ENCODE peak calls at places on chromosomes 3 and 15, in eight cellular contexts. One of them, this sample, is unnamed. For H3K4me1, the result is how much of the 10 kb centered on the place peaks cover.

GRCh38 chr3:134085034-134085775 is 55.5 kb upstream of the SLCO2A1 start:
- DNase-seq in pancreas: no peak
- DNase-seq in colonic mucosa: no peak
- DNase-seq in IMR-90: peak
- DNase-seq in cardiac muscle cell: no peak
- DNase-seq in effector memory CD4-positive, alpha-beta T cell: no peak
- DNase-seq in CD8-positive, alpha-beta T cell: no peak
- DNase-seq in A549: no peak
- DNase-seq in this sample: no peak

GRCh38 chr3:184884359-184885017 is 72.5 kb downstream of the VPS8 start:
- DNase-seq in pancreas: no peak
- DNase-seq in colonic mucosa: no peak
- DNase-seq in IMR-90: no peak
- DNase-seq in cardiac muscle cell: no peak
- DNase-seq in effector memory CD4-positive, alpha-beta T cell: no peak
- DNase-seq in CD8-positive, alpha-beta T cell: no peak
- DNase-seq in A549: no peak
- DNase-seq in this sample: no peak

GRCh38 chr3:150268426-150269321 is 139.4 kb upstream of the TSC22D2 start:
- DNase-seq in pancreas: no peak
- DNase-seq in colonic mucosa: peak
- DNase-seq in IMR-90: peak
- DNase-seq in cardiac muscle cell: no peak
- DNase-seq in effector memory CD4-positive, alpha-beta T cell: no peak
- DNase-seq in CD8-positive, alpha-beta T cell: no peak
- DNase-seq in A549: peak
- DNase-seq in this sample: peak

GRCh38 chr3:178754852-178755510 is 218.7 kb downstream of the KCNMB2 start:
- DNase-seq in pancreas: no peak
- DNase-seq in colonic mucosa: no peak
- DNase-seq in IMR-90: no peak
- DNase-seq in cardiac muscle cell: no peak
- DNase-seq in effector memory CD4-positive, alpha-beta T cell: no peak
- DNase-seq in CD8-positive, alpha-beta T cell: no peak
- DNase-seq in A549: no peak
- DNase-seq in this sample: no peak

GRCh38 chr3:100637197-100637631 is 27.8 kb downstream of the ADGRG7 start:
- DNase-seq in pancreas: no peak
- DNase-seq in colonic mucosa: no peak
- DNase-seq in IMR-90: peak
- DNase-seq in cardiac muscle cell: peak
- DNase-seq in effector memory CD4-positive, alpha-beta T cell: no peak
- DNase-seq in CD8-positive, alpha-beta T cell: no peak
- DNase-seq in A549: peak
- DNase-seq in this sample: no peak

GRCh38 chr15:96827981-96828380 is 497.5 kb downstream of the NR2F2 start:
- DNase-seq in pancreas: no peak
- DNase-seq in colonic mucosa: no peak
- DNase-seq in IMR-90: no peak
- DNase-seq in cardiac muscle cell: no peak
- DNase-seq in effector memory CD4-positive, alpha-beta T cell: no peak
- DNase-seq in CD8-positive, alpha-beta T cell: no peak
- DNase-seq in A549: no peak
- DNase-seq in this sample: no peak

GRCh38 chr3:170785454-170785853 is 84.5 kb downstream of the RPL22L1 start:
- DNase-seq in pancreas: no peak
- DNase-seq in colonic mucosa: no peak
- DNase-seq in IMR-90: no peak
- DNase-seq in cardiac muscle cell: no peak
- DNase-seq in effector memory CD4-positive, alpha-beta T cell: no peak
- DNase-seq in CD8-positive, alpha-beta T cell: no peak
- DNase-seq in A549: no peak
- DNase-seq in this sample: no peak

GRCh38 chr15:98282656-98283332 is 322.3 kb downstream of the ARRDC4 start:
- DNase-seq in pancreas: no peak
- DNase-seq in colonic mucosa: no peak
- DNase-seq in IMR-90: no peak
- DNase-seq in cardiac muscle cell: no peak
- DNase-seq in effector memory CD4-positive, alpha-beta T cell: no peak
- DNase-seq in CD8-positive, alpha-beta T cell: no peak
- DNase-seq in A549: no peak
- DNase-seq in this sample: no peak

GRCh38 chr15:76147906-76148553 is 88.2 kb downstream of the TMEM266 start:
- DNase-seq in pancreas: peak
- DNase-seq in colonic mucosa: peak
- DNase-seq in IMR-90: peak
- DNase-seq in cardiac muscle cell: peak
- DNase-seq in effector memory CD4-positive, alpha-beta T cell: peak
- DNase-seq in CD8-positive, alpha-beta T cell: peak
- DNase-seq in A549: peak
- DNase-seq in this sample: peak

GRCh38 chr3:126485956-126486884 is 10.5 kb upstream of the ZXDC start:
- DNase-seq in pancreas: no peak
- DNase-seq in colonic mucosa: no peak
- DNase-seq in IMR-90: no peak
- DNase-seq in cardiac muscle cell: no peak
- DNase-seq in effector memory CD4-positive, alpha-beta T cell: no peak
- DNase-seq in CD8-positive, alpha-beta T cell: no peak
- DNase-seq in A549: no peak
- DNase-seq in this sample: peak

DNA sequence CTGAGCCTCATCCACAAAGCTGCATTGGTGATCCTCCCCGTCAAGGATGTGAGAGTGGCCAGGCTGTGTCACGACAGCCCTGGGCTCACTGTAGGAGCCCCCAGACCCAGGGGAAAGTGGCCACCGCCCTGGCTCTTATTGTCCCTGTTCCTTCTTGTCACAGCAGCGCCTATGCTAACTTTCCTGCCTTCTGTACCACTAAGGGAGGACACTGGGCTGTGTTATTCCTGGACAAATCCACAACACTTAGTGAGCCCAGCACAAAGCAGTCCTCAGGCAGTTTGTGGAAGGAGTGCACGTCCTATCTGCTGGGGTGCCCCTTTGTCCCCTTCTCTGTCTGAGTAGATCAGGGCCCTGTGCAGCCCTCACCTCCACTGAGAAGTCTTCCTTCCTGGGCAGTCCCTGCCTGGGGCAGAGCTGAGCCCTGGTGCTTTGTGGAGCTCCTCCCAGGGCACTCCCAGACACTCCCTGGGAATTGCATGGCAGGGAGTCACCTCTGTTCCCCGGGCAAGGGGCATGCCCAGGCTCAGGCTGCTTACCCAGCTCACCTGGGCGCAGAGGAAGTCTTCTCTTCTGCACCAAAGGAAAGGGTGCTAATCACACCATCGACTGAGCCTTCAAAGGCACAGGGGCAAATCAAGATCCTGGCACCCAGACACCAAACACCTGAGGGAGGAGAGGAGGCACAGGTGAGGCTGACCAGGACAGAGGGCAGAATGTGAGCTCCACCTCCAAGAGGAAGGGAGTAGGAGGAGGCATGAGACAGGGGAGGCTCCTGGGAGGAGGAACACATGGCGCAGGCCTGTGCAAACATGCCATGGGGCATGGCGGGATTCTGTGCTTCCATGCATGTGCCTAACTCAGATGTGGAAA is 138.7 kb downstream of the KLF13 start:
- DNase-seq in pancreas: no peak
- DNase-seq in colonic mucosa: peak
- DNase-seq in IMR-90: no peak
- DNase-seq in cardiac muscle cell: no peak
- DNase-seq in effector memory CD4-positive, alpha-beta T cell: no peak
- DNase-seq in CD8-positive, alpha-beta T cell: no peak
- DNase-seq in A549: no peak
- DNase-seq in this sample: no peak
- H3K27ac ChIP-seq in pancreas: no peak
- H3K27ac ChIP-seq in colonic mucosa: peak
- H3K27ac ChIP-seq in IMR-90: no peak
- H3K27ac ChIP-seq in cardiac muscle cell: no peak
- H3K27ac ChIP-seq in effector memory CD4-positive, alpha-beta T cell: no peak
- H3K27ac ChIP-seq in CD8-positive, alpha-beta T cell: no peak
- H3K27ac ChIP-seq in A549: no peak
- H3K27ac ChIP-seq in this sample: no peak

DNA sequence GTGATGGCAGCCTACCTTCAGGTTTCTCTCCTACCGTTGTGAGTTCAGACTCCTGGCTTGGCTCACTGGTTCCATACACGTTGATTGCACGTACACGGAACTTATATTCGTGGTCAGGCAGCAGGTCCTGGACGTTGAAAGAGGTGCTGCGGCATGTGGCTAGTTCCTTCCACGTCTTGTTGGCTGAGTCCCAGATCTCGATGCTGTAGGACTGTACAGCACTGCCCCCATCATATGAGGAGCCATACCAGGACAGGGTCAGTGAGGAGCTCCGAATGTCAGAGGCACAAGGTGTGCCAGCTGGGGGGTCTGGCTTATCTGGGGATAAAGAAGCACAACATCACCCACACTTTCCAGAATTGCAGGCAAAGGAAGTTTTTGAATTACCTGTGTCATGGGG is 72.3 kb upstream of the HACD2 start:
- DNase-seq in pancreas: no peak
- DNase-seq in colonic mucosa: no peak
- DNase-seq in IMR-90: no peak
- DNase-seq in cardiac muscle cell: no peak
- DNase-seq in effector memory CD4-positive, alpha-beta T cell: no peak
- DNase-seq in CD8-positive, alpha-beta T cell: no peak
- DNase-seq in A549: no peak
- DNase-seq in this sample: no peak
- H3K4me1 ChIP-seq in pancreas: under half
- H3K4me1 ChIP-seq in colonic mucosa: under half
- H3K4me1 ChIP-seq in IMR-90: under half
- H3K4me1 ChIP-seq in cardiac muscle cell: under half
- H3K4me1 ChIP-seq in effector memory CD4-positive, alpha-beta T cell: under half
- H3K4me1 ChIP-seq in CD8-positive, alpha-beta T cell: under half
- H3K4me1 ChIP-seq in A549: under half
- H3K4me1 ChIP-seq in this sample: under half

GRCh38 chr3:74617786-74618185 is 3.3 kb upstream of the CNTN3 start:
- DNase-seq in pancreas: no peak
- DNase-seq in colonic mucosa: no peak
- DNase-seq in IMR-90: no peak
- DNase-seq in cardiac muscle cell: no peak
- DNase-seq in effector memory CD4-positive, alpha-beta T cell: no peak
- DNase-seq in CD8-positive, alpha-beta T cell: no peak
- DNase-seq in A549: no peak
- DNase-seq in this sample: no peak

GRCh38 chr3:74613566-74613965 is 893 bp downstream of the CNTN3 start:
- DNase-seq in pancreas: no peak
- DNase-seq in colonic mucosa: peak
- DNase-seq in IMR-90: peak
- DNase-seq in cardiac muscle cell: no peak
- DNase-seq in effector memory CD4-positive, alpha-beta T cell: no peak
- DNase-seq in CD8-positive, alpha-beta T cell: no peak
- DNase-seq in A549: no peak
- DNase-seq in this sample: no peak

GRCh38 chr3:74613060-74613459 is 1.4 kb downstream of the CNTN3 start:
- DNase-seq in pancreas: no peak
- DNase-seq in colonic mucosa: no peak
- DNase-seq in IMR-90: peak
- DNase-seq in cardiac muscle cell: no peak
- DNase-seq in effector memory CD4-positive, alpha-beta T cell: no peak
- DNase-seq in CD8-positive, alpha-beta T cell: no peak
- DNase-seq in A549: no peak
- DNase-seq in this sample: no peak

DNA sequence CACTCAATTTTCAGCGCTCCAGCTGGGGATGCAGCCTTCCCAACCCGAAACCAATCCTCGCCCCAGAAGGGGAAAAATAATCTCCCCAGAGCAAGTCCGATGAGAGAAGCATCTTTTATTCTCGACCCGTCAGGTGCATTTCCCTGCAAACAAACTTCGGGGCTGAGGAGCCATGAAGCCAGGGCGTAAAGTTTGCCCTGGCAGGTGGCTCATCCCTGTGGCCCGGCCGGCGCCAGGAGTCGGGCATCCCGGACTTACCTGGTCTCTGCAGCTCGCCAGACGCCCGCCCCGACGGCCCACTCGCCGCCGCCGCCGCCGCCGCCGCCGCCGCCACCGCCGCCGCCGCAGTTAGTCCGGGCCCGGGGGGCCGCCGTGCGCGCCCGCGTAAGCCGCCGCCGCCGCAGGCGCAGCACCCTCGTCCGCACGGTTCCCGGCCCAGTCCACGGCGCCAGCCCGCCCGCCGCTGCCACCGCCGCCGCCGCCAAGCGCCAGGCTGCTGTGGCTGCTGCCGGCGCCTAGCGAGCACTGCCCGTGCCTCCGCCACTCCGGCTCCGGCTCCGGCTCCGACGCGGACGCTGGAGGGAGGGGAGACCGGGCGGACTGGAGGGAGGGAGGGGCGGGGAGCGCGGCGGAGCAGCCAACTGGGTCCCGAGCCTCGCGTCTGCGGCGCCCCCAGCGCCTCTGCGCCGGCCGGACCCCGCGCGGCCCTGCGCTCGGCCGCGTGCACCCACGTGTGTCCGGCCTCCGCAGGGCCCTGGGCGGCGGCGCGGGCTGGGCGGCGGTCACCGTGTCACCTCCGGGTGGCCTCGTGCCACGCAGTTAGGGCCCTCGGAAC is at the start of gene CNTN3:
- DNase-seq in pancreas: peak
- DNase-seq in colonic mucosa: peak
- DNase-seq in IMR-90: peak
- DNase-seq in cardiac muscle cell: peak
- DNase-seq in effector memory CD4-positive, alpha-beta T cell: no peak
- DNase-seq in CD8-positive, alpha-beta T cell: no peak
- DNase-seq in A549: no peak
- DNase-seq in this sample: no peak
- H3K4me3 ChIP-seq in pancreas: peak
- H3K4me3 ChIP-seq in colonic mucosa: peak
- H3K4me3 ChIP-seq in IMR-90: peak
- H3K4me3 ChIP-seq in cardiac muscle cell: peak
- H3K4me3 ChIP-seq in effector memory CD4-positive, alpha-beta T cell: no peak
- H3K4me3 ChIP-seq in CD8-positive, alpha-beta T cell: no peak
- H3K4me3 ChIP-seq in A549: no peak
- H3K4me3 ChIP-seq in this sample: no peak

DNA sequence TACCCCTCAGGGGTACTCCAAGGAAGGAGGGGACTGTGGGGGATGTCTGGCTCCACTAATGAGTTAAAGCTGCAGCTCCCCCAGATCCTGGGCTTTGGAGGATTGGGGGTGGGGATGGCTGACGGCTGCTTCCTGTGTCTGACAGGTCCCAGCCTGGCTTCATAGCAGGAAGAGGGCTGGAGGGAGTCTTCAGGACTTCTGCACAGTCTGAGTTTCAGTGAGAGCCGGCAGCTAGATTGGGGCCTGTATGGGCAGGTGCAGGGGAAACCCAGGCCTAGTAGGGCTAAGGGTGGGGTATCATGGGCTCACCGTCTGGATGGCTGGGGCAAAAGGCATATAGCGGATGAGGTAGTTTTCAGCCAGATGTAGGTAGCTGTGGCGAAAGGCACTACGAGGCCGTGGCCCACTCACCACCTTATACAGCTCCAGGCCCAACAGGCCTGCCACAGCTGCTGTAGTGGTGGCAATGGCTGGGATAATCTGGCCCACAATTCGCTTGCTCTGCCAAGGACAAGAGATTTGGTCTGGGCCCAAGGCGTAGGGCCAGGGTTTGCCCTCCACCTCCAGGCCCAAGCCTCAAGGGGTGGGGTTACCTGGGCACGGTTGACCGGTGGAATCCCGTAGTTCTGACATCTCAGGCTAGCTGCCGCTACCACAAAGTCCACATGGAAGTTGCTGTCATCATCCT is 4.5 kb downstream of the INKA1 start:
- DNase-seq in pancreas: no peak
- DNase-seq in colonic mucosa: no peak
- DNase-seq in IMR-90: no peak
- DNase-seq in cardiac muscle cell: no peak
- DNase-seq in effector memory CD4-positive, alpha-beta T cell: no peak
- DNase-seq in CD8-positive, alpha-beta T cell: no peak
- DNase-seq in A549: no peak
- DNase-seq in this sample: no peak
- H3K27ac ChIP-seq in pancreas: no peak
- H3K27ac ChIP-seq in colonic mucosa: no peak
- H3K27ac ChIP-seq in IMR-90: peak
- H3K27ac ChIP-seq in cardiac muscle cell: peak
- H3K27ac ChIP-seq in effector memory CD4-positive, alpha-beta T cell: no peak
- H3K27ac ChIP-seq in CD8-positive, alpha-beta T cell: peak
- H3K27ac ChIP-seq in A549: no peak
- H3K27ac ChIP-seq in this sample: no peak

This sample was measured in SJCRH30.